ENCODE peak calls at places on chromosomes 2 and 18, in four cellular contexts. C is GM12891, W is cardiac fibroblast, X is adrenal gland. S is an unnamed sample.

GRCh38 chr2:144749188-144749587 is 229.3 kb upstream of the ZEB2 start:
- DNase-seq in C (no peak), W (no peak), X (no peak), S (no peak)

GRCh38 chr2:54468643-54469042 is 12.5 kb downstream of the SPTBN1 start:
- DNase-seq in C (no peak), W (peak), X (no peak), S (no peak)

GRCh38 chr18:59699750-59700534 is 2.7 kb upstream of the CCBE1 start:
- DNase-seq in C (no peak), W (no peak), X (peak), S (no peak)

GRCh38 chr2:31831585-31831984 is 179.2 kb downstream of the MEMO1 start:
- DNase-seq in C (no peak), W (no peak), X (no peak), S (peak)

GRCh38 chr2:100041946-100042345 is 100.4 kb downstream of the AFF3 start:
- DNase-seq in C (no peak), W (no peak), X (no peak), S (no peak)

GRCh38 chr2:105369777-105370690 is 28.8 kb downstream of the FHL2 start:
- DNase-seq in C (peak), W (peak), X (peak), S (no peak)

GRCh38 chr2:96951125-96951654 is 35.2 kb downstream of the FAM178B start:
- DNase-seq in C (peak), W (peak), X (peak), S (peak)

GRCh38 chr2:183229386-183229785 is 105.1 kb downstream of the NUP35 start:
- DNase-seq in C (no peak), W (no peak), X (no peak), S (no peak)

GRCh38 chr18:7812431-7813063 is 245.4 kb downstream of the PTPRM start:
- DNase-seq in C (no peak), W (peak), X (no peak), S (no peak)

GRCh38 chr18:76579301-76579695 is 84.3 kb upstream of the ZNF516 start:
- DNase-seq in C (no peak), W (no peak), X (no peak), S (no peak)

S was measured in RKO.